ENCODE peak calls at places on chromosomes 13 and 19, in six cellular contexts. U, Z, A, G, P and N are unnamed samples.

GRCh38 chr13:95002968-95003813 is 290.8 kb upstream of the SOX21 start:
- DNase-seq in P (peak), U (no peak), A (no peak), Z (no peak), G (no peak), N (no peak)

GRCh38 chr19:19480688-19481087 is 34.7 kb downstream of the TSSK6 start:
- DNase-seq in A (no peak), Z (no peak), U (no peak), G (no peak), P (no peak), N (no peak)

GRCh38 chr19:35037716-35038622 is 3.6 kb upstream of the HPN start:
- DNase-seq in P (no peak), Z (peak), A (no peak), G (peak), U (no peak), N (peak)

GRCh38 chr13:111666377-111666776 is 345.9 kb downstream of the TEX29 start:
- DNase-seq in P (no peak), A (no peak), U (no peak), G (no peak), Z (no peak), N (no peak)

GRCh38 chr13:94704347-94705080 is 7.8 kb downstream of the SOX21 start:
- DNase-seq in G (no peak), Z (no peak), A (no peak), P (no peak), U (no peak), N (no peak)

GRCh38 chr13:106958690-106959089 is 390.8 kb upstream of the ARGLU1 start:
- DNase-seq in G (no peak), P (no peak), A (no peak), U (no peak), Z (no peak), N (no peak)

GRCh38 chr19:35507561-35507960 is 5.9 kb downstream of the DMKN start:
- DNase-seq in Z (no peak), U (no peak), A (no peak), P (no peak), G (no peak), N (no peak)

GRCh38 chr13:112911883-112912282 is 57.1 kb upstream of the MCF2L start:
- DNase-seq in Z (no peak), A (no peak), P (no peak), U (no peak), G (no peak), N (no peak)

GRCh38 chr13:100213576-100213975 is 124.7 kb downstream of the PCCA start:
- DNase-seq in P (no peak), Z (no peak), A (no peak), U (no peak), G (no peak), N (no peak)

GRCh38 chr19:46489445-46490272 is 6.0 kb downstream of the PNMA8B start:
- DNase-seq in Z (peak), G (peak), U (peak), A (peak), P (no peak), N (peak)

GRCh38 chr13:101211261-101211660 is 205.0 kb downstream of the NALCN start:
- DNase-seq in Z (no peak), G (no peak), A (no peak), U (no peak), P (no peak), N (no peak)

DNA sequence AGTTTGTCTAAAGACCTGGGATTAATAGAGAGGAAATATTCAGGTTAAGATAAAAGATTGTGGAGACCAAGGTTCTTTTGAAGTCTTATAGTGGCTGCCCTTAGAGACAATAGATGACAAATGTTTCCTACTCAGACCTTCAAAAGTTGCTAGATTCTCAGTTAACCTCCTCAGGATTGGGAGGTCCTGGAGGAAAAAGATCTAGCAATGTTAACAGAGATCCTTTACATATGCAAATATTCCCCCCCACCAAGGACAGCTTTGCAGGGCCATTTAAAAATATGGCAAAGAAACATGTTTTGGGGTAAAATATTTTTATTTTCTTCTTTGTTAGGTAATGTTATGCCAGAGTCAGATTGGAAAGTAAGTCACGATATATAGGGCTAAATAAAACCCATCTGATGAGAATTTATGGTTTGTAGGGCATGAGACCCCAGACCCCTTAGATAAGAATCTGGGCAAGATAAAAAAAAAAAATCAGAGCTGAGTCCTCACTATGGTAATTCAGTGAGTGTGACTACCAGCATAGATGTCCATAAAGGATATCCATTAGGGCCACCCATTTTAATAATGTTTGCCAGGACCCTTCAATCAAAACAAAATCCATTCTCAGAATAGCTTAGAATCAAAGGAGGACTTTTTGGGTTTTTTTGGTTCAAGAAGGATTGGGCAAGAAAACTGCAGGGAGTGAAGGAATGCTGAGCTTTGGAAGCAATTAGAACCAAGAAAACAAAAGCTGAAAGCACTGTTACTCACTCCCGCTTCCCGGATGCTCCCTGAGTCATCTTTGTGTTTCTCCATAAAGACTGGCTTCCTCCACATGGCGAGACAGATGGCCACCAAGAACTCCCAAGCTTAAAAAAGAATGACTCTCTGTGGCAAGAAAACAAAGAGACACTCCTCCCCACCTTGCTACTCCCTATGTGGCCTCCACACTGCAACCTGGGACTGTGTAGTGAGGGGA is 28.2 kb downstream of the VSTM1 start:
- DNase-seq in A (no peak), Z (no peak), G (no peak), P (peak), U (no peak), N (no peak)
- H3K27ac ChIP-seq in A (no peak), Z (no peak), G (no peak), P (peak), U (no peak), N (no peak)

GRCh38 chr13:49627831-49628652 is at the start of gene ARL11:
- DNase-seq in P (no peak), G (peak), Z (no peak), A (peak), U (peak), N (peak)
- H3K27ac ChIP-seq in P (no peak), G (no peak), Z (no peak), A (no peak), U (no peak), N (no peak)

GRCh38 chr13:51417716-51418115 is 35.1 kb downstream of the INTS6 start:
- DNase-seq in A (no peak), U (no peak), Z (no peak), G (no peak), P (no peak), N (no peak)
- H3K27ac ChIP-seq in A (no peak), U (no peak), Z (no peak), G (no peak), P (no peak), N (no peak)

GRCh38 chr13:20387441-20387971 is 138.2 kb downstream of the CRYL1 start:
- DNase-seq in A (no peak), Z (no peak), P (no peak), U (no peak), G (no peak), N (no peak)
- H3K27ac ChIP-seq in A (no peak), Z (no peak), P (no peak), U (no peak), G (no peak), N (no peak)

DNA sequence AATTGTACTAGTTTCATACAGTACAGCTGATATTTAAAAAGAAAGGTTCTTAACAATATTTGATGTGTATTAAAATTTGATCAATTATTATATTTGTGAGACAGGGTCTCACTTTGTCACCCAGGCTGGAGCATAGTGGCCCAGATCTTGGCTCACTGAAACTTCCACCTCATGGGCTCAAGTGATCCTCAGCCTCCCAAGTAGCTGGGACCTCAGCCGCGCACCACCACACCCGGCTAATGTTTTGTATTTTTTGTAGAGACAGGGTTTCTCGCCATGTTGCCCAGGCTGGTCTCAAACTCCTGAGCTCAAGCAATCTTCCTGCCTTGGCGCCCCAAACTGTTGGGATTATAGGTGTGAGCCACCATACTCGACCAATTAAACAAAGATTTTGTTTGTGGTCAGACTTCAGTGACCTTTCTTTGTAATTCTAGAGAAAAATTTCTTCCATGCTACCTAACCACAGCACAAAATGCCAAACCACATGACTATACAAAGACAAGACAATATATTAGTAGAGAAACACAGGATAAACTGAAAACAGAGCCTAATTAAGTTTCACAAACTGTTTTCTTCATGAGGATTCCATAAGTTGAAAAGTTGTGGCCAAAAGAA is 59.6 kb downstream of the RBM26 start:
- DNase-seq in P (no peak), A (no peak), U (no peak), G (no peak), Z (no peak), N (no peak)
- H3K27ac ChIP-seq in P (no peak), A (no peak), U (no peak), G (no peak), Z (no peak), N (no peak)